ENCODE peak calls at places on chromosomes 1 and 21, in four cellular contexts. One of them, this sample, is unnamed.

GRCh38 chr1:42936309-42937078 is 22.2 kb downstream of the SLC2A1 start:
- DNase-seq in HepG2: no peak
- DNase-seq in K562: peak
- DNase-seq in SK-N-SH: no peak
- DNase-seq in this sample: peak

GRCh38 chr1:10541286-10541685 is 66.5 kb downstream of the PEX14 start:
- DNase-seq in HepG2: no peak
- DNase-seq in K562: no peak
- DNase-seq in SK-N-SH: no peak
- DNase-seq in this sample: no peak

GRCh38 chr1:101203812-101204540 is 32.8 kb upstream of the S1PR1 start:
- DNase-seq in HepG2: no peak
- DNase-seq in K562: no peak
- DNase-seq in SK-N-SH: peak
- DNase-seq in this sample: no peak

GRCh38 chr1:12450090-12450764 is 167.8 kb downstream of the DHRS3 start:
- DNase-seq in HepG2: no peak
- DNase-seq in K562: no peak
- DNase-seq in SK-N-SH: no peak
- DNase-seq in this sample: no peak

GRCh38 chr21:44957901-44958451 is 18.1 kb downstream of the SLX9 start:
- DNase-seq in HepG2: no peak
- DNase-seq in K562: no peak
- DNase-seq in SK-N-SH: no peak
- DNase-seq in this sample: no peak

GRCh38 chr1:161949543-161949942 is 74.1 kb downstream of the OLFML2B start:
- DNase-seq in HepG2: no peak
- DNase-seq in K562: no peak
- DNase-seq in SK-N-SH: no peak
- DNase-seq in this sample: no peak

GRCh38 chr1:45678489-45678888 is 7.8 kb downstream of the GPBP1L1 start:
- DNase-seq in HepG2: no peak
- DNase-seq in K562: no peak
- DNase-seq in SK-N-SH: no peak
- DNase-seq in this sample: no peak

GRCh38 chr1:159211331-159212136 is 6.9 kb downstream of the ACKR1 start:
- DNase-seq in HepG2: peak
- DNase-seq in K562: peak
- DNase-seq in SK-N-SH: peak
- DNase-seq in this sample: peak

GRCh38 chr1:222852326-222852725 is 37.5 kb downstream of the DISP1 start:
- DNase-seq in HepG2: no peak
- DNase-seq in K562: no peak
- DNase-seq in SK-N-SH: no peak
- DNase-seq in this sample: no peak

GRCh38 chr1:240496356-240496755 is 115.6 kb downstream of the GREM2 start:
- DNase-seq in HepG2: no peak
- DNase-seq in K562: no peak
- DNase-seq in SK-N-SH: no peak
- DNase-seq in this sample: no peak

DNA sequence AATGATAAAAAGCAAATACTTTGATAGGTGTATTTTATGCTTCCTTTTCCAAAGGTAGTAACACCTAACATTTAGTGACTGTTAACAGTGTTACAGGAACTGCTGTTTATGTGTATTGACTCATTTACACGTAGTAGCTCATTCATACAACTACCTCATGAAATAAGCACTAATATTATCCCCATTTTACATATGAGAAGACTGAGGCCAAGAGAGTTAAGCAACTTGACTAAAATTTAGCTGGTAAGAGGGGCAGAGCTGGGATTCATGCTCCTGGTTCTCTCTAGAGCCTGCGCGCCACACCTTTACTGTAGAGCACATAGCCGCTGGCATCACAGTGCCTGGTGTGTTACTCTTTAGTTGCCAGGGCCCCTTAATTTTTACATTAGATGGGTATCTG is 11.3 kb downstream of the ZBTB40 start:
- DNase-seq in HepG2: no peak
- DNase-seq in K562: no peak
- DNase-seq in SK-N-SH: no peak
- DNase-seq in this sample: no peak
- TF ChIP-seq ELF1 in HepG2: no peak
- TF ChIP-seq ELF1 in K562: no peak
- TF ChIP-seq ELF1 in SK-N-SH: no peak
- TF ChIP-seq ELF1 in this sample: no peak

GRCh38 chr1:154993572-154994268 is at the start of gene LENEP:
- DNase-seq in HepG2: no peak
- DNase-seq in K562: no peak
- DNase-seq in SK-N-SH: peak
- DNase-seq in this sample: no peak

GRCh38 chr1:154996966-154997701 is 3.7 kb downstream of the LENEP start:
- DNase-seq in HepG2: no peak
- DNase-seq in K562: no peak
- DNase-seq in SK-N-SH: no peak
- DNase-seq in this sample: no peak

GRCh38 chr1:154998201-154998780 is 4.3 kb upstream of the ZBTB7B start:
- DNase-seq in HepG2: no peak
- DNase-seq in K562: no peak
- DNase-seq in SK-N-SH: no peak
- DNase-seq in this sample: no peak

GRCh38 chr1:154992721-154993571 is 440 bp upstream of the LENEP start:
- DNase-seq in HepG2: no peak
- DNase-seq in K562: peak
- DNase-seq in SK-N-SH: no peak
- DNase-seq in this sample: no peak

GRCh38 chr1:154994269-154994977 is 1.0 kb downstream of the LENEP start:
- DNase-seq in HepG2: no peak
- DNase-seq in K562: no peak
- DNase-seq in SK-N-SH: no peak
- DNase-seq in this sample: no peak
- TF ChIP-seq ELF1 in HepG2: no peak
- TF ChIP-seq ELF1 in K562: no peak
- TF ChIP-seq ELF1 in SK-N-SH: no peak
- TF ChIP-seq ELF1 in this sample: no peak

GRCh38 chr1:32786856-32787255 is 30.3 kb downstream of the YARS1 start:
- DNase-seq in HepG2: peak
- DNase-seq in K562: no peak
- DNase-seq in SK-N-SH: no peak
- DNase-seq in this sample: no peak

GRCh38 chr1:32797456-32797855 is 19.7 kb downstream of the YARS1 start:
- DNase-seq in HepG2: no peak
- DNase-seq in K562: no peak
- DNase-seq in SK-N-SH: no peak
- DNase-seq in this sample: no peak

GRCh38 chr1:32791881-32792280 is 25.3 kb downstream of the YARS1 start:
- DNase-seq in HepG2: no peak
- DNase-seq in K562: no peak
- DNase-seq in SK-N-SH: no peak
- DNase-seq in this sample: no peak
- TF ChIP-seq ELF1 in HepG2: no peak
- TF ChIP-seq ELF1 in K562: no peak
- TF ChIP-seq ELF1 in SK-N-SH: no peak
- TF ChIP-seq ELF1 in this sample: no peak

GRCh38 chr1:84754376-84754672 is 64.1 kb upstream of the SSX2IP start:
- DNase-seq in HepG2: no peak
- DNase-seq in K562: no peak
- DNase-seq in SK-N-SH: no peak
- DNase-seq in this sample: no peak

GRCh38 chr1:84757301-84757700 is 67.0 kb upstream of the SSX2IP start:
- DNase-seq in HepG2: peak
- DNase-seq in K562: peak
- DNase-seq in SK-N-SH: peak
- DNase-seq in this sample: no peak

GRCh38 chr1:84756455-84757082 is 66.3 kb upstream of the SSX2IP start:
- DNase-seq in HepG2: no peak
- DNase-seq in K562: no peak
- DNase-seq in SK-N-SH: no peak
- DNase-seq in this sample: no peak

GRCh38 chr1:84753516-84754375 is 63.5 kb upstream of the SSX2IP start:
- DNase-seq in HepG2: peak
- DNase-seq in K562: peak
- DNase-seq in SK-N-SH: peak
- DNase-seq in this sample: peak

GRCh38 chr1:84755216-84755615 is 65.0 kb upstream of the SSX2IP start:
- DNase-seq in HepG2: no peak
- DNase-seq in K562: no peak
- DNase-seq in SK-N-SH: no peak
- DNase-seq in this sample: no peak
- TF ChIP-seq ELF1 in HepG2: no peak
- TF ChIP-seq ELF1 in K562: no peak
- TF ChIP-seq ELF1 in SK-N-SH: no peak
- TF ChIP-seq ELF1 in this sample: no peak

DNA sequence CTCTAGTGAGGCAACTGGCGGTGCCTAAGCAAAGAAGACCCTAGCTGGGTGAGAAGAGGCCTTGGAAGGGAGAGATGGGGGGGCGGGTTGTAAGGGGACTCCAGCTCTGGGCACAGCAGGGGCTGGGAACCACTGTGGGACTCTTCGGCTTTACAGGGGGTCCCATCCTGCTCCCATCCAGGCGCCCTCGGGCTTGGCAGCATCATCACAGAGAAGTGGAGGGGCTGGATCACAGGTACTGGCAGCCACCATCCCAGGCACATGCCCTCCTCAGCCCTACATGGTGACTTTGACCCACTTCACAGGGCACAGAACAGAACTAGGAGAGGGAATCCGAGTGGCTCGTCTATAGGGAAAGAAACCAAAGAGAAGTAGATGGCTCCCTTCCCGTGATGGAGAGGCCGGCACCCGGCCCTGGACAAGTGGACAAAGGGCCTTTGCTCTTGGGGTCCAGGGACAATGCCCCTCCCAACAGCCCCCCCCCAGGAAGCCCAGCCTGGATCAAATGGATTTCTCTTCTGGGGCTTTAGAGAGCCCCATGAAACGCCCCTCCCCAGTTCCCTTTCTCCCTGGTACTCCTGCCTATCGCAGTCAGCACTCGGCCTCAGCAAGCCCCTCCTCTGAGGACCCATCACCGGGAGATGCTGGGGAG is 54.0 kb upstream of the ECE1 start:
- DNase-seq in HepG2: no peak
- DNase-seq in K562: no peak
- DNase-seq in SK-N-SH: peak
- DNase-seq in this sample: no peak
- TF ChIP-seq ELF1 in HepG2: no peak
- TF ChIP-seq ELF1 in K562: no peak
- TF ChIP-seq ELF1 in SK-N-SH: no peak
- TF ChIP-seq ELF1 in this sample: no peak

GRCh38 chr1:69648486-69648885 is 80.8 kb downstream of the LRRC7 start:
- DNase-seq in HepG2: no peak
- DNase-seq in K562: no peak
- DNase-seq in SK-N-SH: no peak
- DNase-seq in this sample: no peak
- TF ChIP-seq ELF1 in HepG2: no peak
- TF ChIP-seq ELF1 in K562: no peak
- TF ChIP-seq ELF1 in SK-N-SH: no peak
- TF ChIP-seq ELF1 in this sample: no peak